ENCODE peak calls at places on chromosomes 3 and 15, in seven cellular contexts. One of them, this sample, is unnamed. For H3K36me3, the result is how much of the 10 kb centered on the place peaks cover.

GRCh38 chr3:169699536-169700050 is 36.1 kb upstream of the MECOM start:
- DNase-seq in K562: no peak
- DNase-seq in H1: no peak
- DNase-seq in stomach: no peak
- DNase-seq in transverse colon: no peak
- DNase-seq in SK-N-SH: no peak
- DNase-seq in GM23338: no peak
- DNase-seq in this sample: no peak

GRCh38 chr3:192794216-192794615 is 66.9 kb upstream of the FGF12 start:
- DNase-seq in K562: no peak
- DNase-seq in H1: no peak
- DNase-seq in stomach: no peak
- DNase-seq in transverse colon: no peak
- DNase-seq in SK-N-SH: no peak
- DNase-seq in GM23338: no peak
- DNase-seq in this sample: no peak

GRCh38 chr3:150128126-150128525 is 157.4 kb upstream of the PFN2 start:
- DNase-seq in K562: no peak
- DNase-seq in H1: no peak
- DNase-seq in stomach: no peak
- DNase-seq in transverse colon: no peak
- DNase-seq in SK-N-SH: no peak
- DNase-seq in GM23338: no peak
- DNase-seq in this sample: no peak

GRCh38 chr15:84826369-84826823 is 9.2 kb downstream of the ALPK3 start:
- DNase-seq in K562: peak
- DNase-seq in H1: no peak
- DNase-seq in stomach: peak
- DNase-seq in transverse colon: peak
- DNase-seq in SK-N-SH: no peak
- DNase-seq in GM23338: peak
- DNase-seq in this sample: no peak

GRCh38 chr3:95312650-95313049 is 1249.8 kb downstream of the NSUN3 start:
- DNase-seq in K562: no peak
- DNase-seq in H1: no peak
- DNase-seq in stomach: no peak
- DNase-seq in transverse colon: no peak
- DNase-seq in SK-N-SH: no peak
- DNase-seq in GM23338: no peak
- DNase-seq in this sample: no peak

GRCh38 chr3:126983276-126983652 is 349 bp downstream of the PLXNA1 start:
- DNase-seq in K562: peak
- DNase-seq in H1: no peak
- DNase-seq in stomach: no peak
- DNase-seq in transverse colon: no peak
- DNase-seq in SK-N-SH: no peak
- DNase-seq in GM23338: no peak
- DNase-seq in this sample: peak

GRCh38 chr3:169641167-169641566 is 22.3 kb downstream of the MECOM start:
- DNase-seq in K562: no peak
- DNase-seq in H1: no peak
- DNase-seq in stomach: no peak
- DNase-seq in transverse colon: peak
- DNase-seq in SK-N-SH: no peak
- DNase-seq in GM23338: no peak
- DNase-seq in this sample: no peak

GRCh38 chr15:78130466-78131294 is 565 bp downstream of the CIB2 start:
- DNase-seq in K562: peak
- DNase-seq in H1: no peak
- DNase-seq in stomach: no peak
- DNase-seq in transverse colon: peak
- DNase-seq in SK-N-SH: peak
- DNase-seq in GM23338: peak
- DNase-seq in this sample: no peak

GRCh38 chr3:149968216-149968615 is 2.5 kb downstream of the PFN2 start:
- DNase-seq in K562: no peak
- DNase-seq in H1: no peak
- DNase-seq in stomach: no peak
- DNase-seq in transverse colon: no peak
- DNase-seq in SK-N-SH: no peak
- DNase-seq in GM23338: peak
- DNase-seq in this sample: no peak

GRCh38 chr15:80838666-80839065 is 59.5 kb downstream of the CEMIP start:
- DNase-seq in K562: no peak
- DNase-seq in H1: no peak
- DNase-seq in stomach: no peak
- DNase-seq in transverse colon: no peak
- DNase-seq in SK-N-SH: no peak
- DNase-seq in GM23338: no peak
- DNase-seq in this sample: no peak

GRCh38 chr3:61526307-61526706 is 35.1 kb upstream of the PTPRG start:
- DNase-seq in K562: no peak
- DNase-seq in H1: no peak
- DNase-seq in stomach: no peak
- DNase-seq in transverse colon: no peak
- DNase-seq in SK-N-SH: no peak
- DNase-seq in GM23338: no peak
- DNase-seq in this sample: no peak

GRCh38 chr3:53269888-53270880 is 14.4 kb upstream of the TKT start:
- DNase-seq in K562: peak
- DNase-seq in H1: peak
- DNase-seq in stomach: peak
- DNase-seq in transverse colon: peak
- DNase-seq in SK-N-SH: peak
- DNase-seq in GM23338: peak
- DNase-seq in this sample: peak

GRCh38 chr3:39273119-39273518 is 6.7 kb downstream of the CX3CR1 start:
- DNase-seq in K562: peak
- DNase-seq in H1: no peak
- DNase-seq in stomach: no peak
- DNase-seq in transverse colon: no peak
- DNase-seq in SK-N-SH: no peak
- DNase-seq in GM23338: peak
- DNase-seq in this sample: no peak

GRCh38 chr3:160968731-160969130 is 136.4 kb downstream of the B3GALNT1 start:
- DNase-seq in K562: no peak
- DNase-seq in H1: no peak
- DNase-seq in stomach: no peak
- DNase-seq in transverse colon: no peak
- DNase-seq in SK-N-SH: no peak
- DNase-seq in GM23338: peak
- DNase-seq in this sample: no peak

GRCh38 chr15:51924146-51925068 is 47.2 kb downstream of the LEO1 start:
- DNase-seq in K562: no peak
- DNase-seq in H1: no peak
- DNase-seq in stomach: peak
- DNase-seq in transverse colon: no peak
- DNase-seq in SK-N-SH: no peak
- DNase-seq in GM23338: peak
- DNase-seq in this sample: no peak

GRCh38 chr3:81709606-81710005 is 51.8 kb downstream of the GBE1 start:
- DNase-seq in K562: no peak
- DNase-seq in H1: no peak
- DNase-seq in stomach: no peak
- DNase-seq in transverse colon: no peak
- DNase-seq in SK-N-SH: no peak
- DNase-seq in GM23338: no peak
- DNase-seq in this sample: no peak

GRCh38 chr3:14871456-14872200 is 52.9 kb downstream of the FGD5 start:
- DNase-seq in K562: no peak
- DNase-seq in H1: no peak
- DNase-seq in stomach: no peak
- DNase-seq in transverse colon: no peak
- DNase-seq in SK-N-SH: no peak
- DNase-seq in GM23338: no peak
- DNase-seq in this sample: no peak

GRCh38 chr3:120161902-120162301 is 67.7 kb upstream of the GSK3B start:
- DNase-seq in K562: no peak
- DNase-seq in H1: no peak
- DNase-seq in stomach: no peak
- DNase-seq in transverse colon: no peak
- DNase-seq in SK-N-SH: no peak
- DNase-seq in GM23338: no peak
- DNase-seq in this sample: no peak

GRCh38 chr3:120157113-120157512 is 62.9 kb upstream of the GSK3B start:
- DNase-seq in K562: no peak
- DNase-seq in H1: no peak
- DNase-seq in stomach: no peak
- DNase-seq in transverse colon: no peak
- DNase-seq in SK-N-SH: no peak
- DNase-seq in GM23338: no peak
- DNase-seq in this sample: no peak

GRCh38 chr3:120157681-120158080 is 63.4 kb upstream of the GSK3B start:
- DNase-seq in K562: no peak
- DNase-seq in H1: no peak
- DNase-seq in stomach: no peak
- DNase-seq in transverse colon: no peak
- DNase-seq in SK-N-SH: no peak
- DNase-seq in GM23338: no peak
- DNase-seq in this sample: no peak

GRCh38 chr3:120162400-120162799 is 68.2 kb upstream of the GSK3B start:
- DNase-seq in K562: no peak
- DNase-seq in H1: no peak
- DNase-seq in stomach: no peak
- DNase-seq in transverse colon: no peak
- DNase-seq in SK-N-SH: no peak
- DNase-seq in GM23338: no peak
- DNase-seq in this sample: no peak

DNA sequence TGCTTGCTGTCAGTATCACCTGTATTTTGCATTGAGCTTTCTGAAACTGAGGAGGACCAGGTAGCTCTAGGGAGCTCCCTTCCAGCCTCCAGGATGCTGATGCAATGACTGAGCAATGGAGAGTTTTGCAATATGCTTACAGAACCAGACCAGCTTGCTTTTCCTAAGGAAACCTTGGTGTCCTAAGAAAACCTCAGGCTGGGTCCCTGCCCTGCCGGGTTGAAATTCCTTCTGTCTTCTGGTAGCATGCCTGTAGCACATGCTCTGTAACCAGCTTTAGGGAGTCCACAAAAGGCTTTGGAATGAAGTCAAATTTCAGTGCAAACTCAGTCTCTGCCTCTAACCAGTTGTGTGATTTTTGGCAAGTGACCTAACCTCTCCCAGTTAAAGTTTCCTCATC is 65.8 kb upstream of the GSK3B start:
- DNase-seq in K562: no peak
- DNase-seq in H1: no peak
- DNase-seq in stomach: peak
- DNase-seq in transverse colon: peak
- DNase-seq in SK-N-SH: no peak
- DNase-seq in GM23338: peak
- DNase-seq in this sample: no peak
- TF ChIP-seq POLR2AphosphoS5 in K562: no peak
- TF ChIP-seq POLR2AphosphoS5 in H1: no peak
- TF ChIP-seq POLR2AphosphoS5 in stomach: peak
- TF ChIP-seq POLR2AphosphoS5 in transverse colon: peak
- TF ChIP-seq POLR2AphosphoS5 in SK-N-SH: no peak
- TF ChIP-seq POLR2AphosphoS5 in GM23338: no peak
- TF ChIP-seq POLR2AphosphoS5 in this sample: no peak

GRCh38 chr3:101667331-101667730 is 9.6 kb downstream of the ZBTB11 start:
- DNase-seq in K562: no peak
- DNase-seq in H1: no peak
- DNase-seq in stomach: no peak
- DNase-seq in transverse colon: no peak
- DNase-seq in SK-N-SH: no peak
- DNase-seq in GM23338: no peak
- DNase-seq in this sample: no peak
- H3K36me3 ChIP-seq in K562: half or more
- H3K36me3 ChIP-seq in H1: half or more
- H3K36me3 ChIP-seq in stomach: under half
- H3K36me3 ChIP-seq in transverse colon: half or more
- H3K36me3 ChIP-seq in SK-N-SH: half or more
- H3K36me3 ChIP-seq in GM23338: under half
- H3K36me3 ChIP-seq in this sample: under half

GRCh38 chr15:94080416-94080815 is 150.9 kb upstream of the MCTP2 start:
- DNase-seq in K562: no peak
- DNase-seq in H1: no peak
- DNase-seq in stomach: no peak
- DNase-seq in transverse colon: no peak
- DNase-seq in SK-N-SH: no peak
- DNase-seq in GM23338: peak
- DNase-seq in this sample: no peak
- TF ChIP-seq CTCF in K562: no peak
- TF ChIP-seq CTCF in H1: no peak
- TF ChIP-seq CTCF in stomach: no peak
- TF ChIP-seq CTCF in transverse colon: no peak
- TF ChIP-seq CTCF in SK-N-SH: no peak
- TF ChIP-seq CTCF in GM23338: no peak
- TF ChIP-seq CTCF in this sample: no peak

GRCh38 chr3:129577925-129578742 is 28.3 kb downstream of the PLXND1 start:
- DNase-seq in K562: no peak
- DNase-seq in H1: no peak
- DNase-seq in stomach: no peak
- DNase-seq in transverse colon: peak
- DNase-seq in SK-N-SH: no peak
- DNase-seq in GM23338: no peak
- DNase-seq in this sample: peak

GRCh38 chr3:129575987-129576364 is 30.5 kb downstream of the PLXND1 start:
- DNase-seq in K562: no peak
- DNase-seq in H1: no peak
- DNase-seq in stomach: no peak
- DNase-seq in transverse colon: no peak
- DNase-seq in SK-N-SH: no peak
- DNase-seq in GM23338: peak
- DNase-seq in this sample: no peak

GRCh38 chr3:129575233-129575986 is 31.1 kb downstream of the PLXND1 start:
- DNase-seq in K562: no peak
- DNase-seq in H1: no peak
- DNase-seq in stomach: no peak
- DNase-seq in transverse colon: no peak
- DNase-seq in SK-N-SH: no peak
- DNase-seq in GM23338: no peak
- DNase-seq in this sample: no peak

GRCh38 chr3:129577356-129577755 is 29.1 kb downstream of the PLXND1 start:
- DNase-seq in K562: no peak
- DNase-seq in H1: no peak
- DNase-seq in stomach: no peak
- DNase-seq in transverse colon: peak
- DNase-seq in SK-N-SH: peak
- DNase-seq in GM23338: no peak
- DNase-seq in this sample: peak

DNA sequence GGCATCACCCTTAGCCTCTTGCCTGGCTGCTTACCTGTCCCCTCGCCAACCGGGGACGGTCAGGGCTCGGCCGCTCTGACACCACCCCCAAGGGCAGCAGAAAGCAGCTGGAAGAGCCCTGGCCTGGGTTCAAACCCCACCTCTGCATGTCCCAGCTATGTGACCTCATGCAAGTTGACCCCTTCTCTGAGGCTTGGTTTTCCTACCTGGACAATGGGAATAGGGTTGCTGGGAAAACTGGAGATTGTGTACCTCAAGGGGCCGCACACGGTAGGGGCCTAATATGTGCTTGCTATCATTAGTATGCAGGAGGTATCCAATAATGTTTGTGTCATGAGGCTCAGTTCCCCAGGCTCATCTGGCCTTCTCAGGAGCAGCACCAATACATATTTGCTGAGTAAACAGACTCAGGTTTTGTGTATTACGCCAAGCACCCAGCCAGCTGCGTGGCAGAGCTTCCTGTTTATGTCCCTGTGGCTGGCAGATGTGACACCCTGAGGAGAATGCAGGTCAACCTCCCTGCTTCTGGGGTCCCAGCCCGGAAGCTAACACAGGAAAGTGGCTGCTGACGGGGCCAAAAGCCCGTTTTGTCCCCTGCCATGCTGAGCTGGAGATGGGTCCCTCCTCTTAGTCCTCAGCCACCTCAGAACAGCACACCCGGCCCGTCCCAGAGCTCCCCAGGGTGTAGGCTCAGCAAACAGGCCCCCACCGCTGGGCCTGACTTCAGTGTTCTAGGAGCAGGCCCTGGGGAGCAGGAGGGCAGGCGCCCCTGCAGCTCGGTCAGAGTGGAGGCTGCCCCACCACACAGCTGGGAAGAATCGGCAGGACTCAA is 29.7 kb downstream of the PLXND1 start:
- DNase-seq in K562: no peak
- DNase-seq in H1: no peak
- DNase-seq in stomach: peak
- DNase-seq in transverse colon: peak
- DNase-seq in SK-N-SH: no peak
- DNase-seq in GM23338: no peak
- DNase-seq in this sample: peak
- TF ChIP-seq POLR2AphosphoS5 in K562: no peak
- TF ChIP-seq POLR2AphosphoS5 in H1: no peak
- TF ChIP-seq POLR2AphosphoS5 in stomach: peak
- TF ChIP-seq POLR2AphosphoS5 in transverse colon: peak
- TF ChIP-seq POLR2AphosphoS5 in SK-N-SH: no peak
- TF ChIP-seq POLR2AphosphoS5 in GM23338: no peak
- TF ChIP-seq POLR2AphosphoS5 in this sample: peak

This sample was measured in spleen.